ENCODE peak calls at places on chromosome 6, in seven cellular contexts. V, S, G, L, Y, C and N are unnamed samples.
A peak's percentile ranks its signal among the peaks of the same experiment; 100 is the strongest.

GRCh38 chr6:63352587-63353281 is 33.0 kb upstream of the LGSN start:
- DNase-seq in V (peak; percentile 69), Y (peak; percentile 49), C (peak; percentile 21), L (peak; percentile 78), G (no peak), S (peak; percentile 63), N (no peak)

GRCh38 chr6:166826264-166826663 is 130.1 kb downstream of the RNASET2 start:
- DNase-seq in C (no peak), G (no peak), Y (no peak), V (no peak), L (peak; percentile 3), S (peak; percentile 8), N (no peak)

GRCh38 chr6:26199773-26200728 is 112.8 kb downstream of the HFE start:
- DNase-seq in V (peak; percentile 30), L (peak; percentile 62), G (no peak), C (no peak), S (peak; percentile 55), Y (peak; percentile 38), N (no peak)

GRCh38 chr6:54681987-54682386 is 164.6 kb upstream of the FAM83B start:
- DNase-seq in G (peak; percentile 40), L (peak; percentile 88), Y (peak; percentile 84), C (peak; percentile 35), V (peak; percentile 84), S (peak; percentile 88), N (no peak)

GRCh38 chr6:138410972-138411667 is 7.1 kb downstream of the HEBP2 start:
- DNase-seq in Y (peak; percentile 83), L (peak; percentile 45), V (peak; percentile 41), S (peak; percentile 51), G (peak; percentile 28), C (no peak), N (no peak)

GRCh38 chr6:20236899-20237600 is 24.8 kb upstream of the MBOAT1 start:
- DNase-seq in L (no peak), V (no peak), S (no peak), Y (no peak), G (no peak), C (no peak), N (no peak)

GRCh38 chr6:72784581-72784980 is 162.7 kb downstream of the KCNQ5 start:
- DNase-seq in Y (peak; percentile 65), C (no peak), V (peak; percentile 10), G (no peak), S (peak; percentile 48), L (peak; percentile 51), N (no peak)

GRCh38 chr6:36067374-36068011 is 39.9 kb downstream of the MAPK14 start:
- DNase-seq in Y (peak; percentile 49), G (peak; percentile 43), S (peak; percentile 38), L (peak; percentile 47), V (no peak), C (no peak), N (no peak)

GRCh38 chr6:118656822-118657451 is 5.5 kb upstream of the CEP85L start:
- DNase-seq in G (no peak), L (no peak), S (no peak), C (no peak), Y (no peak), V (no peak), N (peak; percentile 98)

GRCh38 chr6:36676142-36677058 is 2.1 kb upstream of the CDKN1A start:
- DNase-seq in G (no peak), C (peak; percentile 30), V (peak; percentile 69), L (no peak), S (no peak), Y (peak; percentile 66), N (no peak)

GRCh38 chr6:90466191-90466940 is 120.5 kb downstream of the MAP3K7 start:
- DNase-seq in Y (peak; percentile 16), C (no peak), V (no peak), G (no peak), L (no peak), S (no peak), N (no peak)

GRCh38 chr6:41732601-41733348 is 2.6 kb downstream of the TFEB start:
- DNase-seq in Y (no peak), C (no peak), G (no peak), S (no peak), L (no peak), V (no peak), N (no peak)

GRCh38 chr6:82396964-82397761 is 33.5 kb downstream of the TPBG start:
- DNase-seq in V (peak; percentile 90), Y (peak; percentile 98), C (peak; percentile 87), G (peak; percentile 90), S (peak; percentile 89), L (peak; percentile 81), N (no peak)

GRCh38 chr6:139747154-139747553 is 372.7 kb upstream of the CITED2 start:
- DNase-seq in Y (no peak), S (no peak), G (no peak), L (no peak), V (no peak), C (no peak), N (no peak)

GRCh38 chr6:53879608-53880007 is 84.8 kb downstream of the LRRC1 start:
- DNase-seq in C (no peak), V (no peak), G (no peak), L (no peak), Y (peak; percentile 20), S (no peak), N (no peak)

GRCh38 chr6:73538116-73538779 is 17.4 kb upstream of the EEF1A1 start:
- DNase-seq in G (no peak), C (no peak), V (no peak), Y (no peak), S (no peak), L (no peak), N (no peak)

GRCh38 chr6:72783667-72784066 is 161.8 kb downstream of the KCNQ5 start:
- DNase-seq in G (peak; percentile 63), C (no peak), S (peak; percentile 82), L (peak; percentile 88), Y (peak; percentile 73), V (peak; percentile 24), N (no peak)

GRCh38 chr6:15132854-15133670 is 112.8 kb upstream of the JARID2 start:
- DNase-seq in G (peak; percentile 47), V (peak; percentile 48), L (peak; percentile 36), S (peak; percentile 56), Y (peak; percentile 90), C (peak; percentile 92), N (no peak)

DNA sequence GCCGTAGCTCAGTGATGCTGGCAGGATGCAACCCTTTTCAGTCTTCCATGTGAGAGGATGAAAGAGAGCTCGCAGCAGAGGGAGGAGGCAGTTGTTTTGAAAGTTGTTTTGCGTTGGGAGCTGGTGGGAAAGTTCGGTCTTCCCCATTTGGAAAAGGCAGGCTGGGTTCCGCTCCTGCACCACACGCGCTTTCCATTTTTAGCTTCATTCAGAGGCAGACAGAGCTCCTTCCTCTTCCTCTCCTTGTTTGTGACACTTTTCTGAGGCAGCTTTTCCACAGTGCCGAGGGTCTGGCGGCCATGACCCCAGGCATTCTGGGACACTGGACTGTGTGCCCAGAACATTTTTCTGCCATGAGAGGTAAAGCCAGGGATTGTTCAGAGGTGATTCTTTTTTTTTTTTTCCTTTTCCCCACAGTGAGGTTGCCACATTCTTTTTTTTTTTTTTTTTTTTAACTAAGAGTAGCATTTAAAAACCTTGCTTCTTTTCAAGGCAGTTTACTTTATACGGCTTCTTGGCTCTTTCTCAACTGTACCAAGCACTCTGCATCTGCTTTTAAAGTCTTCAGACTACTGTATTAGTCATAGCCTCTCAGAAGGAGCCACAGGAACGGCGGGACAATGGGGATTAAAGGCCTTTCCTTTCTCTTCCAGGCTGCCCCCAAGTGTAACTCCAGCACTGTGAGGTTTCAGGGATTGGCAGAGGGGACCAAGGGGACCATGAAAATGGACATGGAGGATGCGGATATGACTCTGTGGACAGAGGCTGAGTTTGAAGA is 1.6 kb downstream of the PRDM1 start:
- DNase-seq in V (peak; percentile 90), C (peak; percentile 71), Y (peak; percentile 87), S (peak; percentile 76), G (peak; percentile 61), L (peak; percentile 62), N (no peak)
- H3K4me3 ChIP-seq in V (peak overlapping the region; percentile 71), C (peak overlapping the region; percentile 62), Y (peak overlapping the region; percentile 85), S (peak overlapping the region; percentile 44), G (peak overlapping the region; percentile 74), L (peak overlapping the region; percentile 53), N (no peak overlapping the region)

GRCh38 chr6:11644071-11644470 is 106.5 kb downstream of the TMEM170B start:
- DNase-seq in L (no peak), C (no peak), G (no peak), S (no peak), V (no peak), Y (no peak), N (no peak)

GRCh38 chr6:11648436-11648775 is 110.9 kb downstream of the TMEM170B start:
- DNase-seq in G (no peak), L (no peak), Y (no peak), S (no peak), V (no peak), C (no peak), N (no peak)

GRCh38 chr6:11648889-11649288 is 111.3 kb downstream of the TMEM170B start:
- DNase-seq in L (no peak), G (no peak), S (no peak), Y (no peak), C (no peak), V (no peak), N (no peak)

GRCh38 chr6:11645016-11645415 is 107.5 kb downstream of the TMEM170B start:
- DNase-seq in S (peak; percentile 67), C (no peak), V (peak; percentile 36), L (peak; percentile 55), G (no peak), Y (peak; percentile 72), N (no peak)

DNA sequence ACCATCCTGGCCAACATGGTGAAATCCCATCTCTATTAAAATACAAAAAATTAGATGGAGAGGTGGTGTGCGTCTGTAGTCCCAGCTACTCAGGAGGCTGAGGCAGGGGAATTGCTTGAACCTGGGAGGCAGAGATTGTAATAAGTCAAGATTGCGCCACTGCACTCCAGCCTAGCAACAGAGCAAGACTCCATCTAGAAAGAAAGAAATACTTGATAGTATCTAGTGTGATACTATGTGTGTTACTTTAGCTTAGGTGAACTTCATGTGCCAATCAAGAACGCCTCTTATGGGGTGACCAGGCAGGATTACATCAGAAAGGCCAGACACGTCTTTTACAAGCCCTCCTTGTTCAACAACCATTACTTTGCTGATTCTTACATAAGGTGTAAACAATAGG is 107.1 kb downstream of the TMEM170B start:
- DNase-seq in Y (no peak), C (no peak), S (no peak), V (no peak), L (no peak), G (no peak), N (no peak)
- H3K4me3 ChIP-seq in Y (no peak overlapping the region), C (no peak overlapping the region), S (no peak overlapping the region), V (no peak overlapping the region), L (no peak overlapping the region), G (no peak overlapping the region), N (no peak overlapping the region)

GRCh38 chr6:160788806-160789205 is 86.8 kb downstream of the PLG start:
- DNase-seq in S (no peak), V (no peak), C (no peak), G (no peak), Y (no peak), L (no peak), N (no peak)
- H3K4me3 ChIP-seq in S (no peak overlapping the region), V (no peak overlapping the region), C (no peak overlapping the region), G (no peak overlapping the region), Y (no peak overlapping the region), L (no peak overlapping the region), N (no peak overlapping the region)

GRCh38 chr6:29974901-29975560 is 32.7 kb downstream of the HLA-A start:
- DNase-seq in L (no peak), Y (no peak), V (no peak), S (no peak), C (no peak), G (no peak), N (no peak)
- H3K4me3 ChIP-seq in L (no peak overlapping the region), Y (no peak overlapping the region), V (no peak overlapping the region), S (no peak overlapping the region), C (no peak overlapping the region), G (no peak overlapping the region), N (no peak overlapping the region)